ENCODE peak calls at places on chromosomes 11 and 22, in nine cellular contexts. B is lower lobe of right lung, W is SJSA1, K is stomach, Q is H9, M is HCT116, N is GM23248, P is cardiac muscle cell, D is mesenchymal stem cell. H is an unnamed sample. For H3K4me1 and H3K27me3, the result is how much of the 10 kb centered on the place peaks cover.

GRCh38 chr11:359181-359714 is 10.1 kb upstream of the B4GALNT4 start:
- DNase-seq in N (no peak), D (no peak), M (no peak), W (no peak), Q (no peak), K (no peak), B (no peak), P (no peak), H (no peak)

GRCh38 chr22:27397948-27398330 is 403.6 kb downstream of the MN1 start:
- DNase-seq in W (no peak), D (no peak), M (no peak), K (peak), N (peak), B (peak), P (peak), Q (no peak), H (no peak)

GRCh38 chr22:45202333-45203149 is 38.2 kb downstream of the KIAA0930 start:
- DNase-seq in W (peak), Q (peak), B (no peak), N (no peak), P (no peak), D (peak), M (no peak), K (no peak), H (no peak)

GRCh38 chr11:12587333-12587997 is 86.8 kb upstream of the TEAD1 start:
- DNase-seq in W (peak), K (no peak), M (no peak), N (peak), D (peak), P (peak), Q (peak), B (no peak), H (no peak)

GRCh38 chr11:34566736-34567135 is 53.1 kb upstream of the ELF5 start:
- DNase-seq in B (no peak), Q (no peak), M (no peak), P (no peak), W (no peak), K (no peak), D (no peak), N (no peak), H (no peak)

GRCh38 chr22:21840236-21840823 is 27.1 kb downstream of the MAPK1 start:
- DNase-seq in N (no peak), W (no peak), K (no peak), P (no peak), M (no peak), B (no peak), D (no peak), Q (no peak), H (no peak)

GRCh38 chr22:50184004-50184461 is 1.7 kb upstream of the TRABD start:
- DNase-seq in P (peak), M (no peak), D (no peak), Q (no peak), W (peak), B (peak), K (peak), N (peak), H (no peak)

GRCh38 chr22:36136475-36136874 is 24.1 kb downstream of the APOL3 start:
- DNase-seq in Q (no peak), D (peak), N (peak), M (no peak), W (peak), B (no peak), K (no peak), P (peak), H (no peak)

GRCh38 chr11:100637706-100638105 is 49.4 kb upstream of the ARHGAP42 start:
- DNase-seq in K (no peak), P (no peak), D (no peak), N (no peak), M (no peak), B (no peak), Q (no peak), W (no peak), H (no peak)

GRCh38 chr22:43186272-43187170 is at the start of gene TTLL12:
- DNase-seq in B (peak), M (no peak), Q (peak), K (peak), D (peak), P (peak), W (peak), N (peak), H (no peak)

GRCh38 chr11:8760896-8761295 is 78.3 kb downstream of the RPL27A start:
- DNase-seq in M (no peak), K (no peak), D (peak), W (no peak), N (no peak), B (no peak), P (peak), Q (no peak), H (no peak)

GRCh38 chr22:45129703-45130524 is 33.8 kb upstream of the NUP50 start:
- DNase-seq in B (no peak), Q (no peak), D (no peak), M (no peak), K (no peak), N (no peak), W (no peak), P (no peak), H (no peak)

GRCh38 chr22:46038516-46039430 is 61.8 kb upstream of the WNT7B start:
- DNase-seq in W (no peak), N (no peak), P (no peak), M (no peak), Q (no peak), K (no peak), B (peak), D (no peak), H (no peak)

GRCh38 chr11:12088047-12088481 is 22.3 kb upstream of the MICAL2 start:
- DNase-seq in B (no peak), P (peak), N (peak), W (peak), K (no peak), Q (no peak), D (peak), M (no peak), H (no peak)

GRCh38 chr11:126438272-126438671 is 82.8 kb downstream of the ST3GAL4 start:
- DNase-seq in N (peak), B (no peak), P (peak), K (no peak), M (no peak), D (no peak), W (no peak), Q (no peak), H (no peak)

GRCh38 chr22:30212996-30213441 is 33.5 kb downstream of the LIF start:
- DNase-seq in K (no peak), W (peak), N (peak), M (no peak), D (peak), B (peak), P (peak), Q (no peak), H (no peak)

GRCh38 chr11:95638501-95638900 is 151.1 kb downstream of the FAM76B start:
- DNase-seq in N (no peak), P (no peak), Q (no peak), K (no peak), B (no peak), W (no peak), D (no peak), M (no peak), H (no peak)

GRCh38 chr22:28019881-28020861 is 101.1 kb upstream of the PITPNB start:
- DNase-seq in W (peak), N (peak), M (peak), P (peak), D (peak), K (peak), B (peak), Q (peak), H (no peak)

GRCh38 chr11:112744041-112744440 is 217.2 kb upstream of the NCAM1 start:
- DNase-seq in K (no peak), B (no peak), P (no peak), D (no peak), Q (no peak), W (no peak), M (no peak), N (no peak), H (no peak)

GRCh38 chr11:69883292-69884255 is 64.4 kb upstream of the FGF3 start:
- DNase-seq in W (no peak), P (no peak), K (no peak), M (no peak), Q (no peak), D (no peak), B (peak), N (no peak), H (peak)

GRCh38 chr22:33812578-33812977 is 107.7 kb downstream of the LARGE1 start:
- DNase-seq in W (no peak), M (no peak), B (no peak), K (no peak), N (no peak), P (no peak), Q (no peak), D (no peak), H (no peak)

GRCh38 chr22:29275167-29275566 is 7.1 kb downstream of the EWSR1 start:
- DNase-seq in K (no peak), W (no peak), N (no peak), M (no peak), P (no peak), D (no peak), Q (no peak), B (no peak), H (no peak)

GRCh38 chr11:27218498-27219038 is 144.4 kb downstream of the CCDC34 start:
- DNase-seq in B (no peak), N (peak), M (no peak), Q (no peak), W (peak), D (peak), K (no peak), P (peak), H (no peak)

GRCh38 chr22:27749597-27750225 is 51.8 kb downstream of the MN1 start:
- DNase-seq in K (no peak), N (peak), M (no peak), W (no peak), Q (peak), P (peak), B (peak), D (peak), H (no peak)

GRCh38 chr11:61602775-61603569 is 22.1 kb upstream of the SYT7 start:
- DNase-seq in N (peak), W (no peak), Q (no peak), P (peak), K (peak), B (no peak), M (peak), D (peak), H (peak)

GRCh38 chr11:109856958-109857357 is 236.2 kb upstream of the ZC3H12C start:
- DNase-seq in K (no peak), W (no peak), D (no peak), Q (no peak), M (no peak), B (no peak), N (peak), P (no peak), H (no peak)

GRCh38 chr11:120883404-120884135 is 140.3 kb upstream of the TBCEL start:
- DNase-seq in M (no peak), Q (peak), D (peak), K (no peak), W (no peak), P (peak), N (peak), B (no peak), H (no peak)

GRCh38 chr22:50674606-50675552 is 2.3 kb downstream of the SHANK3 start:
- DNase-seq in K (peak), M (peak), N (peak), B (peak), D (peak), Q (peak), W (no peak), P (peak), H (peak)

GRCh38 chr11:32172771-32173170 is 81.9 kb downstream of the RCN1 start:
- DNase-seq in Q (no peak), N (peak), W (no peak), B (no peak), P (peak), K (peak), D (no peak), M (no peak), H (no peak)

GRCh38 chr22:18067548-18068341 is 10.0 kb upstream of the PEX26 start:
- DNase-seq in D (no peak), W (peak), P (no peak), Q (no peak), M (no peak), N (peak), B (no peak), K (no peak), H (no peak)

GRCh38 chr22:26586556-26587325 is 3.2 kb downstream of the TPST2 start:
- DNase-seq in K (no peak), B (no peak), N (no peak), W (no peak), P (peak), Q (no peak), M (no peak), D (no peak), H (no peak)

GRCh38 chr22:41411021-41411851 is 29.5 kb downstream of the TEF start:
- DNase-seq in N (peak), K (no peak), Q (peak), B (no peak), M (no peak), P (no peak), W (no peak), D (peak), H (no peak)

GRCh38 chr11:95330332-95330731 is 99.3 kb upstream of the SESN3 start:
- DNase-seq in Q (no peak), K (no peak), M (no peak), W (no peak), N (peak), D (no peak), P (no peak), B (no peak), H (no peak)

GRCh38 chr22:29621761-29622526 is 18.5 kb downstream of the NF2 start:
- DNase-seq in P (peak), K (no peak), W (peak), Q (no peak), D (peak), M (peak), N (peak), B (no peak), H (no peak)

GRCh38 chr11:20025331-20025840 is 134.9 kb downstream of the DBX1 start:
- DNase-seq in P (no peak), N (no peak), B (no peak), K (no peak), M (no peak), W (peak), D (no peak), Q (peak), H (no peak)

GRCh38 chr11:20027546-20028014 is 132.7 kb downstream of the DBX1 start:
- DNase-seq in B (no peak), Q (no peak), K (no peak), W (no peak), N (no peak), P (no peak), M (no peak), D (no peak), H (no peak)

GRCh38 chr11:20024172-20024935 is 135.9 kb downstream of the DBX1 start:
- DNase-seq in K (no peak), N (no peak), P (no peak), D (no peak), Q (no peak), M (no peak), B (no peak), W (no peak), H (no peak)

GRCh38 chr11:20029193-20029592 is 131.1 kb downstream of the DBX1 start:
- DNase-seq in B (no peak), W (no peak), P (no peak), M (no peak), D (no peak), K (no peak), N (no peak), Q (no peak), H (no peak)

DNA sequence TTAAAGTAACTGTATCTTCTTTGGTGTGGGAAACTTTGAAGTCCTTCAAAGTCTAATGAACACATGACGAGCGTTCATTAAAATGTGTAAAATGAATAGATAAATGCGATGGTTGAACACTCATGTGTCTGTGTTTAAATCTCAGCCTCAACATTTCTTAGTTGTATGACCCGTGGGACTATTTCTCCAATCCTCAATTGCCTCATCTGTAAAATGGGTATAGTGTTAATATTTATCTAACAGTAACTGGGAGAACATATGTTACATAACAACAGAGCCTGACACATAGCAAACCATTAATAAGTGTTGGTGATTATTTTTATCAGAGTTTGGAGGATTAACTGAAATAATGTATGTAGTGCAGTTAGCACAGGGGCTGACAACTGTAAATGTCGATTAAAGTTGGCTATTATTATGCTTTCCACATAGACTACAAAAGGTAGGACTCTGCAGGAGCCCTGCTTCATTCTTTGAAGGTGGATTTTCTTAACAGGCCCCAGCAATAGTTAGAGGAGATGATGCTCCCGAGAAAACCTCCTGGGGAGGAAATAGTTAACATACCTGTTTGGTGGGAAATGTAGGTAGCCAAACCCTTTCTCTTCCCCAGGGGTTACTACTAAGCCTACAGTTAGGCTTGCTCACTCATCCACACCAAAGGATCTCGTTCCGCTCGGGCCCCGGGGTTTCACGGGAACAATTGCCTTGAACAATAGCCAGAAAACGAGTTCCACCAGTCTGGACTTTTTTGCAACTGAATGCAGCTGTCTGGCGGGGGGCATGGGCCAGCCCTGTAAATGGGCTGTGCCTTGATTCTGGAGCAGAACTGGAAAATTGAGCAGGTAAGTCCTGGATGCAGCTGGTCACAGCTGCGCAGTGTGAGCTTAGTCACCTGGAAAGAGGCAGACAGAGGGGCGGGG is 133.4 kb downstream of the DBX1 start:
- DNase-seq in W (no peak), B (no peak), D (no peak), M (no peak), Q (peak), K (peak), N (no peak), P (no peak), H (peak)
- H3K4me1 ChIP-seq in W (under half), B (under half), D (under half), M (under half), Q (half or more), K (under half), N (under half), P (half or more), H (half or more)

DNA sequence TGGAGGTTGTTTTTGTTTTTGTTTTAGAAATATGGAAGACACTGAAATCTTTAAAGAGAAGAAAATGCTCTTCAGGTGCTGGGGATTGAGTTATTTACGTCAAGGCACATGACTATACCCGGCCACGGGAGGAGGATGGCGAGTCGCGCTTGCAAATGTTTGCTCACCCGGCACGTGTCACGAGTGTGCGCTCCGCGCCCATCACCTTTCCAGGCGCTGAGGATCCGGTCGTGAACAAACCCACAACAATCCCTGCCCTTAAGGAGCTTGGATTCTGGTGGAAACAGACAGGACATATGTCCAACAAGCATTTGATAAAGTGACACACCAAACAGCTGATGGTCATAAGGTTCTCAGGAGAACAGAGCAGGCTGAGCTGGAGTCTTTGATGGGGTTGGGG is 715.5 kb downstream of the BRD1 start:
- DNase-seq in M (no peak), B (no peak), K (no peak), N (no peak), P (no peak), W (no peak), Q (no peak), D (no peak), H (no peak)
- H3K27me3 ChIP-seq in M (under half), B (under half), K (under half), N (under half), P (under half), W (under half), Q (under half), D (under half), H (under half)

DNA sequence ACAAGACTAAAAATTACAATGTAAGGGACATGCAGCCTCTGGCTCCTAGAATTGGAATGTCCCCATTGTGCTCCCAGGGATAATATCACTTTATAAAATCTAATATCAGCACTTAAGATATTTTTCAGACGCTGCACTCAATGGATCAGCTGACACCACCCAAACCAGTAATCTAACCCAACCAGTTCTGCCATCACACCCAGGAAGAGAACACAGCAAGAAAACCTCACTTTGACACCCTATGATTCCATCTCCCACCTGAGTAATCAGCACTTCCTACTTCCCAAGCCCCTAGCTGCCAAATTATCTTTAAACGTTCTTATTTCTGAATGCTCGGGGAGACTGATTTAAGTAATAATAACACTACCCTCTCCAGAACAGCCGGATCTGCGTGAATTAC is 2.6 kb downstream of the CASP4 start:
- DNase-seq in K (no peak), B (no peak), Q (no peak), W (no peak), N (no peak), D (no peak), M (no peak), P (no peak), H (no peak)
- H3K4me1 ChIP-seq in K (under half), B (half or more), Q (under half), W (under half), N (under half), D (under half), M (under half), P (under half), H (under half)

GRCh38 chr11:132817387-132817786 is 714.9 kb downstream of the OPCML start:
- DNase-seq in B (no peak), M (no peak), P (no peak), K (no peak), D (no peak), W (no peak), N (no peak), Q (no peak), H (no peak)
- H3K27me3 ChIP-seq in B (under half), M (under half), P (under half), K (under half), D (under half), W (under half), N (under half), Q (under half), H (under half)

GRCh38 chr11:1840780-1841480 is 2.1 kb downstream of the TNNI2 start:
- DNase-seq in B (peak), M (no peak), Q (no peak), D (no peak), N (no peak), W (no peak), P (no peak), K (no peak), H (no peak)

GRCh38 chr11:1839924-1840779 is 1.4 kb downstream of the TNNI2 start:
- DNase-seq in P (no peak), K (peak), W (no peak), B (peak), N (no peak), Q (no peak), M (no peak), D (no peak), H (no peak)

GRCh38 chr11:1843098-1843473 is 4.3 kb downstream of the TNNI2 start:
- DNase-seq in N (no peak), M (no peak), D (no peak), K (no peak), P (no peak), B (peak), Q (no peak), W (no peak), H (no peak)

GRCh38 chr11:1842149-1843097 is 3.6 kb downstream of the TNNI2 start:
- DNase-seq in Q (no peak), N (no peak), K (no peak), B (peak), W (no peak), P (no peak), D (no peak), M (no peak), H (no peak)

GRCh38 chr11:1841511-1842148 is 2.8 kb downstream of the TNNI2 start:
- DNase-seq in W (no peak), N (no peak), D (no peak), B (peak), P (no peak), K (no peak), Q (no peak), M (no peak), H (no peak)
- H3K4me1 ChIP-seq in W (under half), N (under half), D (under half), B (under half), P (under half), K (under half), Q (under half), M (under half), H (under half)

H was measured in RWPE2.